ENCODE peak calls at places on chromosomes 2 and 18, in nine cellular contexts. T, Y, P, V, M, N, H, C and B are unnamed samples.

GRCh38 chr2:48566582-48566981 is 36.6 kb downstream of the STON1 start:
- DNase-seq in Y (no peak), P (no peak), C (peak; percentile 53), H (no peak), M (peak; percentile 36), N (peak; percentile 40), T (peak; percentile 55), V (no peak), B (peak; percentile 29)

GRCh38 chr18:10437837-10438236 is 16.6 kb upstream of the APCDD1 start:
- DNase-seq in V (no peak), C (no peak), T (no peak), Y (no peak), M (no peak), H (no peak), P (no peak), N (no peak), B (no peak)

GRCh38 chr2:43188561-43189386 is 37.6 kb downstream of the ZFP36L2 start:
- DNase-seq in Y (no peak), V (no peak), M (no peak), N (no peak), T (no peak), H (no peak), C (no peak), P (no peak), B (no peak)

GRCh38 chr2:168254158-168254935 is 7.0 kb upstream of the STK39 start:
- DNase-seq in Y (no peak), H (no peak), C (peak; percentile 38), M (peak; percentile 18), T (peak; percentile 65), V (no peak), N (peak; percentile 29), P (no peak), B (no peak)

GRCh38 chr2:121650554-121650930 is 1.3 kb upstream of the CLASP1 start:
- DNase-seq in C (peak; percentile 47), Y (peak; percentile 36), M (no peak), N (peak; percentile 15), H (no peak), T (no peak), P (no peak), V (no peak), B (peak; percentile 29)

GRCh38 chr18:44682181-44682870 is 1.6 kb downstream of the SETBP1 start:
- DNase-seq in C (no peak), N (no peak), T (peak; percentile 77), Y (peak; percentile 65), V (peak; percentile 75), P (no peak), M (no peak), H (no peak), B (no peak)

GRCh38 chr2:208128136-208128535 is 1.5 kb downstream of the CRYGC start:
- DNase-seq in M (no peak), C (no peak), N (no peak), P (no peak), H (no peak), V (no peak), T (no peak), Y (no peak), B (no peak)

GRCh38 chr2:207161247-207161646 is 4.5 kb downstream of the KLF7 start:
- DNase-seq in V (no peak), P (no peak), H (no peak), M (no peak), Y (no peak), C (no peak), N (peak; percentile 18), T (no peak), B (peak; percentile 8)

GRCh38 chr2:225157052-225157451 is 114.8 kb upstream of the DOCK10 start:
- DNase-seq in Y (no peak), M (peak; percentile 15), N (no peak), T (no peak), V (no peak), P (no peak), H (no peak), C (peak; percentile 19), B (no peak)

DNA sequence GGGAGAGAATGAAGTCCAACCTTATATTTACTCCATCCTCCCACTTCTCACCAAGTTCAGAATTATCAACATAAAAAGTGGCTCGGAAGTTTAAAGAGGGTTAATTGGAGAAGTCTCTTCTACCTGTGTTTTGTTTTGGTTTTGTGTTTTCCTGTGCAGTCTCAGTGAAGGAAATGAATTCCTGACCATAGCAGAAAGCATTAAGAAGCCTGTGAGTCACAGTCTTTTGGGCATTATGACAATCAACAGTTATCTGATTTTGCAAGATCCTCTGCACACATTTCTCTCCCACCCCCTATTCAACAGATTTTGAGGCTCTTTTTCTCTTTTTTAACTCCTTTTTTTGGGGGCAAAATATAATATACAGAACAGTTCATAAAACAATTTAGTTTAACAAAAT is 8.6 kb upstream of the RPL37A start:
- DNase-seq in V (no peak), P (no peak), C (peak; percentile 76), M (peak; percentile 80), N (peak; percentile 59), T (no peak), H (no peak), Y (no peak), B (peak; percentile 72)
- H3K4me3 ChIP-seq in V (no peak overlapping the region), P (no peak overlapping the region), C (no peak overlapping the region), M (no peak overlapping the region), N (no peak overlapping the region), T (no peak overlapping the region), H (no peak overlapping the region), Y (no peak overlapping the region), B (no peak overlapping the region)

GRCh38 chr2:117835990-117836760 is 21.7 kb downstream of the DDX18 start:
- DNase-seq in H (peak; percentile 90), M (peak; percentile 82), P (peak; percentile 86), T (peak; percentile 90), N (peak; percentile 84), C (peak; percentile 89), V (peak; percentile 94), Y (peak; percentile 90), B (peak; percentile 82)
- H3K4me3 ChIP-seq in H (peak overlapping the region; percentile 41), M (peak overlapping the region; percentile 65), P (peak overlapping the region; percentile 41), T (no peak overlapping the region), N (peak overlapping the region; percentile 55), C (peak overlapping the region; percentile 60), V (peak overlapping the region; percentile 23), Y (peak overlapping the region; percentile 53), B (peak overlapping the region; percentile 42)

GRCh38 chr2:3913252-3913651 is 209.9 kb downstream of the DCDC2C start:
- DNase-seq in T (no peak), N (no peak), C (no peak), V (no peak), Y (no peak), M (no peak), H (no peak), P (no peak), B (no peak)
- H3K4me3 ChIP-seq in T (no peak overlapping the region), N (no peak overlapping the region), C (no peak overlapping the region), V (no peak overlapping the region), Y (no peak overlapping the region), M (no peak overlapping the region), H (no peak overlapping the region), P (no peak overlapping the region), B (no peak overlapping the region)

GRCh38 chr2:163735692-163736432 is at the start of gene FIGN:
- DNase-seq in P (peak; percentile 87), M (peak; percentile 96), Y (peak; percentile 92), T (peak; percentile 93), V (peak; percentile 93), C (peak; percentile 91), H (peak; percentile 86), N (peak; percentile 95), B (peak; percentile 91)

GRCh38 chr2:163734911-163735691 is 707 bp downstream of the FIGN start:
- DNase-seq in M (peak; percentile 57), H (no peak), N (peak; percentile 51), V (no peak), Y (no peak), C (peak; percentile 41), P (no peak), T (peak; percentile 61), B (peak; percentile 52)

GRCh38 chr2:163732718-163733117 is 3.1 kb downstream of the FIGN start:
- DNase-seq in T (no peak), N (peak; percentile 39), Y (no peak), P (no peak), V (no peak), M (peak; percentile 72), C (no peak), H (no peak), B (peak; percentile 35)

GRCh38 chr2:163733301-163733938 is 2.4 kb downstream of the FIGN start:
- DNase-seq in M (peak; percentile 67), H (no peak), N (peak; percentile 58), Y (peak; percentile 40), T (no peak), P (no peak), V (no peak), C (peak; percentile 43), B (peak; percentile 38)

GRCh38 chr2:163734401-163734800 is 1.4 kb downstream of the FIGN start:
- DNase-seq in C (no peak), M (peak; percentile 28), V (no peak), P (no peak), Y (no peak), H (no peak), N (peak; percentile 21), T (no peak), B (no peak)
- H3K4me3 ChIP-seq in C (peak overlapping the region; percentile 85), M (peak overlapping the region; percentile 91), V (peak overlapping the region; percentile 96), P (peak overlapping the region; percentile 62), Y (peak overlapping the region; percentile 62), H (peak overlapping the region; percentile 66), N (peak overlapping the region; percentile 80), T (no peak overlapping the region), B (peak overlapping the region; percentile 87)

GRCh38 chr2:74028290-74028689 is 43.6 kb downstream of the TET3 start:
- DNase-seq in V (no peak), H (no peak), M (no peak), Y (no peak), N (no peak), T (no peak), P (no peak), C (no peak), B (no peak)

GRCh38 chr2:74027496-74027895 is 42.8 kb downstream of the TET3 start:
- DNase-seq in N (no peak), P (no peak), H (no peak), Y (no peak), T (no peak), M (no peak), V (no peak), C (no peak), B (no peak)

GRCh38 chr2:74024216-74024615 is 39.5 kb downstream of the TET3 start:
- DNase-seq in H (no peak), N (no peak), T (no peak), M (no peak), Y (no peak), V (no peak), P (no peak), C (no peak), B (no peak)

GRCh38 chr2:74026674-74027294 is 42.1 kb downstream of the TET3 start:
- DNase-seq in Y (no peak), T (peak; percentile 65), V (no peak), P (no peak), H (no peak), M (no peak), C (no peak), N (no peak), B (no peak)

DNA sequence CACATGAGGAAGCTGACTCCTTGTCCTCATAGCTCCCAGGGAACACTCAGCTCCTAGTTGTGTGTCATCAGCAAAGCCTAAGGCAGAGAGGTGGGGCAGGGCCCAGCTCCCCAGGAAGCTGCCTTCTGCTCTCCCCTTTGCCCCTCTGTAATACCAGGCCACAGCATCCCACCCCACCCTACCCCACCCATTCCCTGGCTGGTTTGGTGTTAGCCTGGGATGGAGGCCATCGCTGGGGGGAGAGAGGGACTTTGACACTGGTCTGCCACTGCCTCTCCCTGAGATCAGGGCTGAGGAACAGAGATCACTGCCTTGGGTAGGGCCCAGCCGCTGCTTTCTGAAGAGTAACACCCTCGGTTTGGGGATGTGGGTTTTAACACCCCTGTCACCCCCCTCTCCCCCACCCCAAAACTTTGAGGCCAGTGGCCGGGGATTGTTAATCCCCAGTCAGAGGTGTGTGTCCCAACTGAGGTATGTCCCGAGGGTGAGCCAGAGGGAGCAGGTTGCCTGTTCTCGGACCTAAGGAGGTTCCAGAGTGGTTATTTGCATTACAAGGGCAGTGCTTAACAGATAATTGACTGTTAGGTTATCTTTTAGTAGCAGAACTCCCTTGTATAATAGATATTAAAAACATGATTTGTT is 41.4 kb downstream of the TET3 start:
- DNase-seq in M (no peak), C (no peak), P (no peak), H (no peak), V (no peak), N (peak; percentile 13), T (peak; percentile 70), Y (no peak), B (no peak)
- H3K4me3 ChIP-seq in M (no peak overlapping the region), C (no peak overlapping the region), P (no peak overlapping the region), H (no peak overlapping the region), V (no peak overlapping the region), N (no peak overlapping the region), T (no peak overlapping the region), Y (no peak overlapping the region), B (no peak overlapping the region)